ENCODE peak calls at places on chromosome 15, in ten cellular contexts. One of them, this sample, is unnamed.

GRCh38 chr15:26280281-26280680 is 417.2 kb upstream of the ATP10A start:
- DNase-seq in upper lobe of right lung: no peak
- DNase-seq in mammary epithelial cell: no peak
- DNase-seq in right cardiac atrium: no peak
- DNase-seq in endothelial cell of umbilical vein: no peak
- DNase-seq in GM23338: no peak
- DNase-seq in right atrium auricular region: no peak
- DNase-seq in psoas muscle: no peak
- DNase-seq in caudate nucleus: no peak
- DNase-seq in RWPE1: no peak
- DNase-seq in this sample: no peak

GRCh38 chr15:74027688-74028087 is 33.2 kb downstream of the PML start:
- DNase-seq in caudate nucleus: no peak
- DNase-seq in endothelial cell of umbilical vein: no peak
- DNase-seq in mammary epithelial cell: no peak
- DNase-seq in GM23338: no peak
- DNase-seq in psoas muscle: no peak
- DNase-seq in upper lobe of right lung: no peak
- DNase-seq in RWPE1: no peak
- DNase-seq in right cardiac atrium: no peak
- DNase-seq in right atrium auricular region: no peak
- DNase-seq in this sample: no peak

GRCh38 chr15:82803793-82804574 is 1.9 kb downstream of the FSD2 start:
- DNase-seq in endothelial cell of umbilical vein: no peak
- DNase-seq in caudate nucleus: no peak
- DNase-seq in upper lobe of right lung: no peak
- DNase-seq in psoas muscle: no peak
- DNase-seq in GM23338: no peak
- DNase-seq in mammary epithelial cell: no peak
- DNase-seq in right atrium auricular region: no peak
- DNase-seq in right cardiac atrium: no peak
- DNase-seq in RWPE1: no peak
- DNase-seq in this sample: no peak

GRCh38 chr15:80550219-80550909 is 144.7 kb upstream of the ABHD17C start:
- DNase-seq in endothelial cell of umbilical vein: peak; percentile 18
- DNase-seq in upper lobe of right lung: no peak
- DNase-seq in GM23338: no peak
- DNase-seq in psoas muscle: no peak
- DNase-seq in caudate nucleus: no peak
- DNase-seq in right cardiac atrium: no peak
- DNase-seq in RWPE1: peak; percentile 35
- DNase-seq in right atrium auricular region: no peak
- DNase-seq in mammary epithelial cell: peak; percentile 51
- DNase-seq in this sample: no peak

GRCh38 chr15:56812255-56812654 is 78.9 kb upstream of the ZNF280D start:
- DNase-seq in mammary epithelial cell: no peak
- DNase-seq in GM23338: no peak
- DNase-seq in psoas muscle: no peak
- DNase-seq in caudate nucleus: no peak
- DNase-seq in RWPE1: no peak
- DNase-seq in right cardiac atrium: no peak
- DNase-seq in upper lobe of right lung: no peak
- DNase-seq in right atrium auricular region: no peak
- DNase-seq in endothelial cell of umbilical vein: no peak
- DNase-seq in this sample: no peak

GRCh38 chr15:39468341-39468740 is 112.5 kb upstream of the THBS1 start:
- DNase-seq in upper lobe of right lung: no peak
- DNase-seq in RWPE1: no peak
- DNase-seq in GM23338: no peak
- DNase-seq in right cardiac atrium: no peak
- DNase-seq in right atrium auricular region: no peak
- DNase-seq in psoas muscle: no peak
- DNase-seq in caudate nucleus: no peak
- DNase-seq in endothelial cell of umbilical vein: peak; percentile 72
- DNase-seq in mammary epithelial cell: no peak
- DNase-seq in this sample: no peak

GRCh38 chr15:48001393-48002059 is 119.3 kb upstream of the SLC24A5 start:
- DNase-seq in RWPE1: no peak
- DNase-seq in endothelial cell of umbilical vein: no peak
- DNase-seq in mammary epithelial cell: no peak
- DNase-seq in caudate nucleus: no peak
- DNase-seq in GM23338: no peak
- DNase-seq in right atrium auricular region: no peak
- DNase-seq in upper lobe of right lung: no peak
- DNase-seq in right cardiac atrium: no peak
- DNase-seq in psoas muscle: no peak
- DNase-seq in this sample: no peak

GRCh38 chr15:60580650-60581415 is 101.9 kb upstream of the ICE2 start:
- DNase-seq in caudate nucleus: no peak
- DNase-seq in upper lobe of right lung: no peak
- DNase-seq in right atrium auricular region: no peak
- DNase-seq in RWPE1: no peak
- DNase-seq in right cardiac atrium: no peak
- DNase-seq in endothelial cell of umbilical vein: no peak
- DNase-seq in psoas muscle: no peak
- DNase-seq in mammary epithelial cell: no peak
- DNase-seq in GM23338: peak; percentile 29
- DNase-seq in this sample: no peak

GRCh38 chr15:99450896-99451358 is 114.9 kb upstream of the MEF2A start:
- DNase-seq in caudate nucleus: no peak
- DNase-seq in upper lobe of right lung: peak; percentile 78
- DNase-seq in mammary epithelial cell: peak; percentile 90
- DNase-seq in endothelial cell of umbilical vein: peak; percentile 75
- DNase-seq in psoas muscle: peak; percentile 78
- DNase-seq in GM23338: no peak
- DNase-seq in RWPE1: no peak
- DNase-seq in right atrium auricular region: peak; percentile 90
- DNase-seq in right cardiac atrium: peak; percentile 93
- DNase-seq in this sample: peak; percentile 64
- H3K27ac ChIP-seq in caudate nucleus: peak overlapping the region; percentile 41
- H3K27ac ChIP-seq in upper lobe of right lung: peak overlapping the region; percentile 81
- H3K27ac ChIP-seq in mammary epithelial cell: peak overlapping the region; percentile 4
- H3K27ac ChIP-seq in endothelial cell of umbilical vein: peak overlapping the region; percentile 23
- H3K27ac ChIP-seq in psoas muscle: peak overlapping the region; percentile 85
- H3K27ac ChIP-seq in GM23338: no peak overlapping the region
- H3K27ac ChIP-seq in RWPE1: peak overlapping the region; percentile 99
- H3K27ac ChIP-seq in right atrium auricular region: peak overlapping the region; percentile 93
- H3K27ac ChIP-seq in right cardiac atrium: peak overlapping the region; percentile 80
- H3K27ac ChIP-seq in this sample: no peak overlapping the region

GRCh38 chr15:98767692-98768091 is 119.4 kb downstream of the IGF1R start:
- DNase-seq in right atrium auricular region: no peak
- DNase-seq in psoas muscle: no peak
- DNase-seq in endothelial cell of umbilical vein: no peak
- DNase-seq in GM23338: no peak
- DNase-seq in right cardiac atrium: no peak
- DNase-seq in upper lobe of right lung: no peak
- DNase-seq in mammary epithelial cell: no peak
- DNase-seq in RWPE1: no peak
- DNase-seq in caudate nucleus: no peak
- DNase-seq in this sample: no peak

GRCh38 chr15:98763179-98763578 is 114.8 kb downstream of the IGF1R start:
- DNase-seq in GM23338: no peak
- DNase-seq in RWPE1: no peak
- DNase-seq in caudate nucleus: no peak
- DNase-seq in upper lobe of right lung: no peak
- DNase-seq in psoas muscle: no peak
- DNase-seq in endothelial cell of umbilical vein: peak; percentile 23
- DNase-seq in right cardiac atrium: no peak
- DNase-seq in mammary epithelial cell: no peak
- DNase-seq in right atrium auricular region: no peak
- DNase-seq in this sample: no peak

GRCh38 chr15:98765610-98766009 is 117.3 kb downstream of the IGF1R start:
- DNase-seq in right cardiac atrium: no peak
- DNase-seq in endothelial cell of umbilical vein: no peak
- DNase-seq in right atrium auricular region: no peak
- DNase-seq in psoas muscle: no peak
- DNase-seq in mammary epithelial cell: no peak
- DNase-seq in RWPE1: no peak
- DNase-seq in GM23338: no peak
- DNase-seq in caudate nucleus: no peak
- DNase-seq in upper lobe of right lung: no peak
- DNase-seq in this sample: no peak

GRCh38 chr15:98760975-98761374 is 112.6 kb downstream of the IGF1R start:
- DNase-seq in GM23338: no peak
- DNase-seq in psoas muscle: no peak
- DNase-seq in caudate nucleus: no peak
- DNase-seq in right atrium auricular region: no peak
- DNase-seq in upper lobe of right lung: no peak
- DNase-seq in right cardiac atrium: no peak
- DNase-seq in mammary epithelial cell: no peak
- DNase-seq in RWPE1: no peak
- DNase-seq in endothelial cell of umbilical vein: no peak
- DNase-seq in this sample: no peak

DNA sequence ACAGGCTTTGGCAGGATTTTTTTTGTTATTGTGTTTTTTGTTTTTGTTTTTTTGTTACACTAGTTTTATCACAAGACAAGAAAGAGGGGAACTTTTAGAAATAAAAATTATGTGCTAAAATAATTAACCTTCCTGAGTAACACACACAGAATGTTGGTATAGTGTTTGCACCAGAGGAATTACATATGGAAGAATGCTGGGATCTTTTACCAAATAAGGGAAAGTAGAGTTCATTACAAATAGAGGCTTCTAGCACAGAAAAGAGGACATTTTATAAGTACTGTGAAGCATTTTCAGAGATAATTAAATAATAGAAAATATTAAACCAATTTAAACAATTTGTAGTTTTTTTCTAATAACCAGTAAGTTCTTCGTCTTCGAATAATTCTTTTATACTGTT is 116.0 kb downstream of the IGF1R start:
- DNase-seq in psoas muscle: no peak
- DNase-seq in right cardiac atrium: no peak
- DNase-seq in endothelial cell of umbilical vein: no peak
- DNase-seq in upper lobe of right lung: no peak
- DNase-seq in GM23338: no peak
- DNase-seq in caudate nucleus: no peak
- DNase-seq in right atrium auricular region: no peak
- DNase-seq in mammary epithelial cell: no peak
- DNase-seq in RWPE1: no peak
- DNase-seq in this sample: no peak
- H3K27ac ChIP-seq in psoas muscle: no peak overlapping the region
- H3K27ac ChIP-seq in right cardiac atrium: no peak overlapping the region
- H3K27ac ChIP-seq in endothelial cell of umbilical vein: no peak overlapping the region
- H3K27ac ChIP-seq in upper lobe of right lung: no peak overlapping the region
- H3K27ac ChIP-seq in GM23338: peak overlapping the region; percentile 26
- H3K27ac ChIP-seq in caudate nucleus: no peak overlapping the region
- H3K27ac ChIP-seq in right atrium auricular region: no peak overlapping the region
- H3K27ac ChIP-seq in mammary epithelial cell: no peak overlapping the region
- H3K27ac ChIP-seq in RWPE1: no peak overlapping the region
- H3K27ac ChIP-seq in this sample: no peak overlapping the region

GRCh38 chr15:68196445-68197169 is 8.5 kb downstream of the CALML4 start:
- DNase-seq in RWPE1: no peak
- DNase-seq in caudate nucleus: no peak
- DNase-seq in mammary epithelial cell: no peak
- DNase-seq in endothelial cell of umbilical vein: no peak
- DNase-seq in upper lobe of right lung: no peak
- DNase-seq in GM23338: no peak
- DNase-seq in psoas muscle: no peak
- DNase-seq in right cardiac atrium: no peak
- DNase-seq in right atrium auricular region: no peak
- DNase-seq in this sample: no peak
- H3K27ac ChIP-seq in RWPE1: peak overlapping the region; percentile 53
- H3K27ac ChIP-seq in caudate nucleus: peak overlapping the region; percentile 24
- H3K27ac ChIP-seq in mammary epithelial cell: no peak overlapping the region
- H3K27ac ChIP-seq in endothelial cell of umbilical vein: no peak overlapping the region
- H3K27ac ChIP-seq in upper lobe of right lung: no peak overlapping the region
- H3K27ac ChIP-seq in GM23338: no peak overlapping the region
- H3K27ac ChIP-seq in psoas muscle: no peak overlapping the region
- H3K27ac ChIP-seq in right cardiac atrium: no peak overlapping the region
- H3K27ac ChIP-seq in right atrium auricular region: no peak overlapping the region
- H3K27ac ChIP-seq in this sample: no peak overlapping the region

DNA sequence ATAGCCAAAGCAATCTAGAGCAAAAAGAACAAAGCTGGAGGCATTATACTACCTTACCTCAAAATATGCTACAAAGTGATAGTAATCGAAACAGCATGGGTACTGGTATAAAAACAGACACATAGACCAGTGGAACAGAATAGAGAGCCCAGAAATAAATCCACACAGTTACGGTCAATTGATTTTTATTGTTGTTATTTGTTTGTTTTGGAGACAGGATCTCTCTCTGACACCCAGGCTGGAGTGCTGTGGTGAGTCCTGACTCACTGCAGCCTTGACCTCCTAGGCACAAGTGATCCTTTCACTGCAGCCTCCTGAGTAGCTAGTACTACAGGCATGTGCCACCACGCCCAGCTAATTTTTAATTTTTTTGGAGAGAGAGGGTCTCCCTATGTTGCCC is 428.9 kb upstream of the C2CD4B start:
- DNase-seq in psoas muscle: no peak
- DNase-seq in RWPE1: no peak
- DNase-seq in right atrium auricular region: no peak
- DNase-seq in upper lobe of right lung: no peak
- DNase-seq in GM23338: no peak
- DNase-seq in endothelial cell of umbilical vein: no peak
- DNase-seq in caudate nucleus: no peak
- DNase-seq in mammary epithelial cell: no peak
- DNase-seq in right cardiac atrium: no peak
- DNase-seq in this sample: no peak
- H3K27ac ChIP-seq in psoas muscle: no peak overlapping the region
- H3K27ac ChIP-seq in RWPE1: no peak overlapping the region
- H3K27ac ChIP-seq in right atrium auricular region: no peak overlapping the region
- H3K27ac ChIP-seq in upper lobe of right lung: no peak overlapping the region
- H3K27ac ChIP-seq in GM23338: no peak overlapping the region
- H3K27ac ChIP-seq in endothelial cell of umbilical vein: no peak overlapping the region
- H3K27ac ChIP-seq in caudate nucleus: no peak overlapping the region
- H3K27ac ChIP-seq in mammary epithelial cell: no peak overlapping the region
- H3K27ac ChIP-seq in right cardiac atrium: no peak overlapping the region
- H3K27ac ChIP-seq in this sample: no peak overlapping the region

GRCh38 chr15:70853855-70854668 is at the start of gene LARP6:
- DNase-seq in GM23338: peak; percentile 72
- DNase-seq in psoas muscle: peak; percentile 81
- DNase-seq in caudate nucleus: peak; percentile 39
- DNase-seq in upper lobe of right lung: no peak
- DNase-seq in right atrium auricular region: no peak
- DNase-seq in mammary epithelial cell: peak; percentile 22
- DNase-seq in right cardiac atrium: peak; percentile 90
- DNase-seq in RWPE1: peak; percentile 39
- DNase-seq in endothelial cell of umbilical vein: peak; percentile 60
- DNase-seq in this sample: peak; percentile 85

GRCh38 chr15:70854669-70854976 is 666 bp upstream of the LARP6 start:
- DNase-seq in caudate nucleus: no peak
- DNase-seq in upper lobe of right lung: no peak
- DNase-seq in endothelial cell of umbilical vein: peak; percentile 36
- DNase-seq in mammary epithelial cell: peak; percentile 70
- DNase-seq in GM23338: peak; percentile 26
- DNase-seq in psoas muscle: no peak
- DNase-seq in RWPE1: peak; percentile 39
- DNase-seq in right cardiac atrium: no peak
- DNase-seq in right atrium auricular region: no peak
- DNase-seq in this sample: no peak

GRCh38 chr15:70853270-70853854 is 595 bp downstream of the LARP6 start:
- DNase-seq in upper lobe of right lung: no peak
- DNase-seq in endothelial cell of umbilical vein: peak; percentile 60
- DNase-seq in GM23338: peak; percentile 85
- DNase-seq in right atrium auricular region: no peak
- DNase-seq in mammary epithelial cell: peak; percentile 83
- DNase-seq in caudate nucleus: no peak
- DNase-seq in psoas muscle: peak; percentile 63
- DNase-seq in right cardiac atrium: peak; percentile 72
- DNase-seq in RWPE1: peak; percentile 63
- DNase-seq in this sample: peak; percentile 67

GRCh38 chr15:70851889-70852288 is 2.1 kb downstream of the LARP6 start:
- DNase-seq in caudate nucleus: no peak
- DNase-seq in GM23338: no peak
- DNase-seq in mammary epithelial cell: no peak
- DNase-seq in endothelial cell of umbilical vein: no peak
- DNase-seq in RWPE1: no peak
- DNase-seq in upper lobe of right lung: no peak
- DNase-seq in right atrium auricular region: no peak
- DNase-seq in psoas muscle: no peak
- DNase-seq in right cardiac atrium: peak; percentile 61
- DNase-seq in this sample: no peak

GRCh38 chr15:70852501-70853269 is 1.3 kb downstream of the LARP6 start:
- DNase-seq in right atrium auricular region: no peak
- DNase-seq in GM23338: no peak
- DNase-seq in psoas muscle: no peak
- DNase-seq in upper lobe of right lung: no peak
- DNase-seq in mammary epithelial cell: peak; percentile 91
- DNase-seq in right cardiac atrium: peak; percentile 73
- DNase-seq in endothelial cell of umbilical vein: peak; percentile 28
- DNase-seq in caudate nucleus: no peak
- DNase-seq in RWPE1: peak; percentile 62
- DNase-seq in this sample: no peak
- H3K27ac ChIP-seq in right atrium auricular region: peak overlapping the region; percentile 86
- H3K27ac ChIP-seq in GM23338: peak overlapping the region; percentile 82
- H3K27ac ChIP-seq in psoas muscle: peak overlapping the region; percentile 17
- H3K27ac ChIP-seq in upper lobe of right lung: peak overlapping the region; percentile 78
- H3K27ac ChIP-seq in mammary epithelial cell: peak overlapping the region; percentile 83
- H3K27ac ChIP-seq in right cardiac atrium: peak overlapping the region; percentile 82
- H3K27ac ChIP-seq in endothelial cell of umbilical vein: no peak overlapping the region
- H3K27ac ChIP-seq in caudate nucleus: peak overlapping the region; percentile 85
- H3K27ac ChIP-seq in RWPE1: peak overlapping the region; percentile 82
- H3K27ac ChIP-seq in this sample: no peak overlapping the region